ENCODE peak calls at places on chromosomes 4 and X, in seven cellular contexts. One of them, this sample, is unnamed.

GRCh38 chrX:80016182-80016581 is 1.6 kb downstream of the TBX22 start:
- DNase-seq in effector CD8-positive, alpha-beta T cell: no peak
- DNase-seq in NCI-H1105: no peak
- DNase-seq in ecto neural progenitor cell: no peak
- DNase-seq in foreskin fibroblast: no peak
- DNase-seq in OCI-LY7: no peak
- DNase-seq in right cardiac atrium: no peak
- DNase-seq in this sample: no peak

GRCh38 chr4:73481356-73481755 is at the start of gene AFM:
- DNase-seq in NCI-H1105: no peak
- DNase-seq in foreskin fibroblast: no peak
- DNase-seq in effector CD8-positive, alpha-beta T cell: no peak
- DNase-seq in OCI-LY7: no peak
- DNase-seq in ecto neural progenitor cell: no peak
- DNase-seq in right cardiac atrium: no peak
- DNase-seq in this sample: no peak

GRCh38 chr4:8402181-8402597 is 38.3 kb downstream of the ACOX3 start:
- DNase-seq in effector CD8-positive, alpha-beta T cell: no peak
- DNase-seq in foreskin fibroblast: no peak
- DNase-seq in OCI-LY7: no peak
- DNase-seq in ecto neural progenitor cell: no peak
- DNase-seq in right cardiac atrium: peak
- DNase-seq in NCI-H1105: no peak
- DNase-seq in this sample: no peak

GRCh38 chr4:175459571-175459970 is 352.5 kb downstream of the GPM6A start:
- DNase-seq in OCI-LY7: no peak
- DNase-seq in right cardiac atrium: no peak
- DNase-seq in NCI-H1105: no peak
- DNase-seq in effector CD8-positive, alpha-beta T cell: no peak
- DNase-seq in ecto neural progenitor cell: no peak
- DNase-seq in foreskin fibroblast: no peak
- DNase-seq in this sample: no peak

GRCh38 chr4:8602686-8603430 is 10.3 kb downstream of the CPZ start:
- DNase-seq in OCI-LY7: no peak
- DNase-seq in effector CD8-positive, alpha-beta T cell: no peak
- DNase-seq in NCI-H1105: no peak
- DNase-seq in foreskin fibroblast: no peak
- DNase-seq in right cardiac atrium: peak
- DNase-seq in ecto neural progenitor cell: no peak
- DNase-seq in this sample: no peak

GRCh38 chr4:1976416-1977352 is 32.1 kb downstream of the NELFA start:
- DNase-seq in right cardiac atrium: no peak
- DNase-seq in NCI-H1105: no peak
- DNase-seq in effector CD8-positive, alpha-beta T cell: no peak
- DNase-seq in OCI-LY7: no peak
- DNase-seq in foreskin fibroblast: no peak
- DNase-seq in ecto neural progenitor cell: no peak
- DNase-seq in this sample: no peak

GRCh38 chr4:26682436-26682835 is 98.6 kb downstream of the TBC1D19 start:
- DNase-seq in foreskin fibroblast: no peak
- DNase-seq in right cardiac atrium: no peak
- DNase-seq in ecto neural progenitor cell: no peak
- DNase-seq in OCI-LY7: no peak
- DNase-seq in effector CD8-positive, alpha-beta T cell: no peak
- DNase-seq in NCI-H1105: no peak
- DNase-seq in this sample: no peak

GRCh38 chr4:64326507-64326906 is 82.7 kb downstream of the TECRL start:
- DNase-seq in NCI-H1105: no peak
- DNase-seq in OCI-LY7: no peak
- DNase-seq in foreskin fibroblast: no peak
- DNase-seq in right cardiac atrium: no peak
- DNase-seq in effector CD8-positive, alpha-beta T cell: no peak
- DNase-seq in ecto neural progenitor cell: no peak
- DNase-seq in this sample: no peak

GRCh38 chrX:106177106-106177981 is 9.2 kb downstream of the PWWP3B start:
- DNase-seq in ecto neural progenitor cell: peak
- DNase-seq in foreskin fibroblast: peak
- DNase-seq in effector CD8-positive, alpha-beta T cell: no peak
- DNase-seq in NCI-H1105: peak
- DNase-seq in right cardiac atrium: peak
- DNase-seq in OCI-LY7: no peak
- DNase-seq in this sample: no peak

GRCh38 chr4:54550415-54551171 is 107.2 kb upstream of the KIT start:
- DNase-seq in right cardiac atrium: no peak
- DNase-seq in effector CD8-positive, alpha-beta T cell: no peak
- DNase-seq in foreskin fibroblast: peak
- DNase-seq in NCI-H1105: no peak
- DNase-seq in OCI-LY7: no peak
- DNase-seq in ecto neural progenitor cell: no peak
- DNase-seq in this sample: no peak

GRCh38 chr4:78004270-78004669 is 52.9 kb upstream of the FRAS1 start:
- DNase-seq in right cardiac atrium: no peak
- DNase-seq in NCI-H1105: no peak
- DNase-seq in ecto neural progenitor cell: no peak
- DNase-seq in OCI-LY7: no peak
- DNase-seq in foreskin fibroblast: peak
- DNase-seq in effector CD8-positive, alpha-beta T cell: no peak
- DNase-seq in this sample: peak

GRCh38 chr4:166324321-166324720 is 451.3 kb downstream of the TLL1 start:
- DNase-seq in foreskin fibroblast: peak
- DNase-seq in ecto neural progenitor cell: peak
- DNase-seq in NCI-H1105: no peak
- DNase-seq in OCI-LY7: peak
- DNase-seq in effector CD8-positive, alpha-beta T cell: no peak
- DNase-seq in right cardiac atrium: no peak
- DNase-seq in this sample: no peak

GRCh38 chr4:3366893-3367775 is 74.3 kb downstream of the RGS12 start:
- DNase-seq in NCI-H1105: no peak
- DNase-seq in right cardiac atrium: peak
- DNase-seq in effector CD8-positive, alpha-beta T cell: no peak
- DNase-seq in ecto neural progenitor cell: peak
- DNase-seq in OCI-LY7: no peak
- DNase-seq in foreskin fibroblast: peak
- DNase-seq in this sample: no peak

GRCh38 chr4:179867300-179867878 is 2375.8 kb upstream of the TENM3 start:
- DNase-seq in ecto neural progenitor cell: peak
- DNase-seq in right cardiac atrium: no peak
- DNase-seq in effector CD8-positive, alpha-beta T cell: peak
- DNase-seq in foreskin fibroblast: no peak
- DNase-seq in NCI-H1105: no peak
- DNase-seq in OCI-LY7: peak
- DNase-seq in this sample: peak

GRCh38 chr4:184968784-184969201 is 49.5 kb upstream of the HELT start:
- DNase-seq in right cardiac atrium: no peak
- DNase-seq in ecto neural progenitor cell: no peak
- DNase-seq in effector CD8-positive, alpha-beta T cell: no peak
- DNase-seq in NCI-H1105: no peak
- DNase-seq in foreskin fibroblast: no peak
- DNase-seq in OCI-LY7: no peak
- DNase-seq in this sample: peak

GRCh38 chr4:30802622-30803323 is 82.6 kb downstream of the PCDH7 start:
- DNase-seq in right cardiac atrium: no peak
- DNase-seq in effector CD8-positive, alpha-beta T cell: no peak
- DNase-seq in NCI-H1105: no peak
- DNase-seq in ecto neural progenitor cell: no peak
- DNase-seq in foreskin fibroblast: peak
- DNase-seq in OCI-LY7: no peak
- DNase-seq in this sample: peak

GRCh38 chr4:41268024-41268423 is 11.3 kb downstream of the UCHL1 start:
- DNase-seq in OCI-LY7: no peak
- DNase-seq in right cardiac atrium: no peak
- DNase-seq in effector CD8-positive, alpha-beta T cell: no peak
- DNase-seq in ecto neural progenitor cell: no peak
- DNase-seq in NCI-H1105: no peak
- DNase-seq in foreskin fibroblast: peak
- DNase-seq in this sample: no peak

GRCh38 chr4:24570574-24571236 is 13.6 kb downstream of the DHX15 start:
- DNase-seq in right cardiac atrium: no peak
- DNase-seq in OCI-LY7: no peak
- DNase-seq in NCI-H1105: no peak
- DNase-seq in effector CD8-positive, alpha-beta T cell: no peak
- DNase-seq in foreskin fibroblast: no peak
- DNase-seq in ecto neural progenitor cell: no peak
- DNase-seq in this sample: no peak

GRCh38 chr4:106993846-106994245 is 42.3 kb downstream of the DKK2 start:
- DNase-seq in OCI-LY7: no peak
- DNase-seq in foreskin fibroblast: no peak
- DNase-seq in right cardiac atrium: no peak
- DNase-seq in ecto neural progenitor cell: no peak
- DNase-seq in NCI-H1105: no peak
- DNase-seq in effector CD8-positive, alpha-beta T cell: no peak
- DNase-seq in this sample: no peak

GRCh38 chr4:71009796-71010588 is 16.5 kb downstream of the DCK start:
- DNase-seq in effector CD8-positive, alpha-beta T cell: no peak
- DNase-seq in ecto neural progenitor cell: no peak
- DNase-seq in OCI-LY7: peak
- DNase-seq in right cardiac atrium: no peak
- DNase-seq in foreskin fibroblast: peak
- DNase-seq in NCI-H1105: no peak
- DNase-seq in this sample: no peak

GRCh38 chrX:70476934-70477733 is 32.5 kb downstream of the DLG3 start:
- DNase-seq in foreskin fibroblast: peak
- DNase-seq in effector CD8-positive, alpha-beta T cell: no peak
- DNase-seq in right cardiac atrium: peak
- DNase-seq in NCI-H1105: no peak
- DNase-seq in ecto neural progenitor cell: no peak
- DNase-seq in OCI-LY7: no peak
- DNase-seq in this sample: no peak

GRCh38 chr4:70027011-70027410 is 1.2 kb upstream of the HTN3 start:
- DNase-seq in foreskin fibroblast: no peak
- DNase-seq in NCI-H1105: no peak
- DNase-seq in effector CD8-positive, alpha-beta T cell: no peak
- DNase-seq in right cardiac atrium: no peak
- DNase-seq in ecto neural progenitor cell: no peak
- DNase-seq in OCI-LY7: no peak
- DNase-seq in this sample: no peak

GRCh38 chr4:71064521-71064920 is 71.1 kb downstream of the DCK start:
- DNase-seq in NCI-H1105: no peak
- DNase-seq in effector CD8-positive, alpha-beta T cell: no peak
- DNase-seq in ecto neural progenitor cell: no peak
- DNase-seq in right cardiac atrium: no peak
- DNase-seq in OCI-LY7: no peak
- DNase-seq in foreskin fibroblast: no peak
- DNase-seq in this sample: no peak

GRCh38 chr4:83231620-83232056 is 53.0 kb downstream of the COQ2 start:
- DNase-seq in effector CD8-positive, alpha-beta T cell: no peak
- DNase-seq in ecto neural progenitor cell: no peak
- DNase-seq in foreskin fibroblast: peak
- DNase-seq in OCI-LY7: peak
- DNase-seq in NCI-H1105: no peak
- DNase-seq in right cardiac atrium: no peak
- DNase-seq in this sample: no peak

GRCh38 chr4:113394730-113395530 is 345.5 kb downstream of the ANK2 start:
- DNase-seq in OCI-LY7: peak
- DNase-seq in NCI-H1105: peak
- DNase-seq in foreskin fibroblast: peak
- DNase-seq in ecto neural progenitor cell: peak
- DNase-seq in right cardiac atrium: no peak
- DNase-seq in effector CD8-positive, alpha-beta T cell: peak
- DNase-seq in this sample: no peak

GRCh38 chr4:26866203-26866602 is 5.6 kb downstream of the STIM2 start:
- DNase-seq in ecto neural progenitor cell: no peak
- DNase-seq in NCI-H1105: no peak
- DNase-seq in effector CD8-positive, alpha-beta T cell: no peak
- DNase-seq in right cardiac atrium: no peak
- DNase-seq in foreskin fibroblast: no peak
- DNase-seq in OCI-LY7: no peak
- DNase-seq in this sample: no peak

GRCh38 chr4:67436742-67437141 is 108.6 kb downstream of the CENPC start:
- DNase-seq in effector CD8-positive, alpha-beta T cell: no peak
- DNase-seq in foreskin fibroblast: no peak
- DNase-seq in OCI-LY7: no peak
- DNase-seq in ecto neural progenitor cell: no peak
- DNase-seq in right cardiac atrium: no peak
- DNase-seq in NCI-H1105: no peak
- DNase-seq in this sample: peak

GRCh38 chrX:77814210-77814609 is 28.2 kb upstream of the ATRX start:
- DNase-seq in right cardiac atrium: no peak
- DNase-seq in effector CD8-positive, alpha-beta T cell: no peak
- DNase-seq in NCI-H1105: no peak
- DNase-seq in foreskin fibroblast: no peak
- DNase-seq in OCI-LY7: no peak
- DNase-seq in ecto neural progenitor cell: no peak
- DNase-seq in this sample: no peak

GRCh38 chr4:184420881-184421416 is 53.4 kb downstream of the IRF2 start:
- DNase-seq in right cardiac atrium: no peak
- DNase-seq in effector CD8-positive, alpha-beta T cell: no peak
- DNase-seq in foreskin fibroblast: no peak
- DNase-seq in OCI-LY7: peak
- DNase-seq in NCI-H1105: no peak
- DNase-seq in ecto neural progenitor cell: no peak
- DNase-seq in this sample: no peak

GRCh38 chr4:44462259-44462658 is 13.7 kb upstream of the KCTD8 start:
- DNase-seq in NCI-H1105: no peak
- DNase-seq in foreskin fibroblast: no peak
- DNase-seq in right cardiac atrium: peak
- DNase-seq in OCI-LY7: no peak
- DNase-seq in ecto neural progenitor cell: no peak
- DNase-seq in effector CD8-positive, alpha-beta T cell: no peak
- DNase-seq in this sample: no peak

GRCh38 chr4:39495446-39496208 is 31.6 kb downstream of the UGDH start:
- DNase-seq in right cardiac atrium: no peak
- DNase-seq in ecto neural progenitor cell: no peak
- DNase-seq in effector CD8-positive, alpha-beta T cell: no peak
- DNase-seq in OCI-LY7: no peak
- DNase-seq in foreskin fibroblast: peak
- DNase-seq in NCI-H1105: no peak
- DNase-seq in this sample: peak

GRCh38 chr4:1082215-1083182 is 30.9 kb downstream of the RNF212 start:
- DNase-seq in foreskin fibroblast: peak
- DNase-seq in right cardiac atrium: peak
- DNase-seq in OCI-LY7: no peak
- DNase-seq in effector CD8-positive, alpha-beta T cell: no peak
- DNase-seq in ecto neural progenitor cell: no peak
- DNase-seq in NCI-H1105: no peak
- DNase-seq in this sample: peak

GRCh38 chrX:15947648-15948317 is 93.2 kb upstream of the AP1S2 start:
- DNase-seq in foreskin fibroblast: peak
- DNase-seq in effector CD8-positive, alpha-beta T cell: no peak
- DNase-seq in OCI-LY7: no peak
- DNase-seq in ecto neural progenitor cell: peak
- DNase-seq in NCI-H1105: no peak
- DNase-seq in right cardiac atrium: no peak
- DNase-seq in this sample: no peak

GRCh38 chrX:71282514-71283408 is 674 bp upstream of the NONO start:
- DNase-seq in NCI-H1105: no peak
- DNase-seq in foreskin fibroblast: no peak
- DNase-seq in OCI-LY7: no peak
- DNase-seq in right cardiac atrium: no peak
- DNase-seq in ecto neural progenitor cell: no peak
- DNase-seq in effector CD8-positive, alpha-beta T cell: peak
- DNase-seq in this sample: no peak

GRCh38 chrX:131675596-131676194 is 131.8 kb downstream of the OR13H1 start:
- DNase-seq in effector CD8-positive, alpha-beta T cell: no peak
- DNase-seq in foreskin fibroblast: peak
- DNase-seq in OCI-LY7: peak
- DNase-seq in NCI-H1105: no peak
- DNase-seq in ecto neural progenitor cell: no peak
- DNase-seq in right cardiac atrium: no peak
- DNase-seq in this sample: no peak

GRCh38 chrX:20498851-20499635 is 232.3 kb upstream of the RPS6KA3 start:
- DNase-seq in effector CD8-positive, alpha-beta T cell: no peak
- DNase-seq in NCI-H1105: no peak
- DNase-seq in right cardiac atrium: no peak
- DNase-seq in foreskin fibroblast: peak
- DNase-seq in OCI-LY7: no peak
- DNase-seq in ecto neural progenitor cell: no peak
- DNase-seq in this sample: no peak

GRCh38 chr4:82423245-82424054 is 6.8 kb downstream of the HNRNPDL start:
- DNase-seq in right cardiac atrium: no peak
- DNase-seq in foreskin fibroblast: peak
- DNase-seq in ecto neural progenitor cell: no peak
- DNase-seq in effector CD8-positive, alpha-beta T cell: no peak
- DNase-seq in NCI-H1105: no peak
- DNase-seq in OCI-LY7: no peak
- DNase-seq in this sample: no peak

GRCh38 chrX:23773601-23774175 is 9.3 kb upstream of the SAT1 start:
- DNase-seq in ecto neural progenitor cell: no peak
- DNase-seq in OCI-LY7: peak
- DNase-seq in foreskin fibroblast: no peak
- DNase-seq in effector CD8-positive, alpha-beta T cell: peak
- DNase-seq in right cardiac atrium: no peak
- DNase-seq in NCI-H1105: no peak
- DNase-seq in this sample: no peak